ENCODE peak calls at places on chromosomes 12 and 14, in four cellular contexts. One of them, this sample, is unnamed.

GRCh38 chr14:64680013-64680674 is 24.1 kb upstream of the PLEKHG3 start:
- DNase-seq in stimulated activated CD8-positive, alpha-beta memory T cell treated with anti-CD3 and anti-CD28 coated beads, Interleukin-12 subunit alpha, Interleukin-12 subunit beta, amount 100 ng/mL, for 1 hour: no peak
- DNase-seq in H1: no peak
- DNase-seq in GM20000: no peak
- DNase-seq in this sample: peak

GRCh38 chr14:105400016-105400415 is 1.7 kb downstream of the TEX22 start:
- DNase-seq in stimulated activated CD8-positive, alpha-beta memory T cell treated with anti-CD3 and anti-CD28 coated beads, Interleukin-12 subunit alpha, Interleukin-12 subunit beta, amount 100 ng/mL, for 1 hour: no peak
- DNase-seq in H1: no peak
- DNase-seq in GM20000: no peak
- DNase-seq in this sample: no peak

GRCh38 chr12:47885012-47885501 is 19.7 kb downstream of the VDR start:
- DNase-seq in stimulated activated CD8-positive, alpha-beta memory T cell treated with anti-CD3 and anti-CD28 coated beads, Interleukin-12 subunit alpha, Interleukin-12 subunit beta, amount 100 ng/mL, for 1 hour: no peak
- DNase-seq in H1: no peak
- DNase-seq in GM20000: peak
- DNase-seq in this sample: no peak

GRCh38 chr12:127829974-127830543 is 436.9 kb upstream of the TMEM132C start:
- DNase-seq in stimulated activated CD8-positive, alpha-beta memory T cell treated with anti-CD3 and anti-CD28 coated beads, Interleukin-12 subunit alpha, Interleukin-12 subunit beta, amount 100 ng/mL, for 1 hour: no peak
- DNase-seq in H1: no peak
- DNase-seq in GM20000: no peak
- DNase-seq in this sample: no peak

GRCh38 chr12:113448874-113449273 is 22.8 kb downstream of the LHX5 start:
- DNase-seq in stimulated activated CD8-positive, alpha-beta memory T cell treated with anti-CD3 and anti-CD28 coated beads, Interleukin-12 subunit alpha, Interleukin-12 subunit beta, amount 100 ng/mL, for 1 hour: no peak
- DNase-seq in H1: no peak
- DNase-seq in GM20000: no peak
- DNase-seq in this sample: no peak

GRCh38 chr12:108633081-108633533 is 587 bp downstream of the SELPLG start:
- DNase-seq in stimulated activated CD8-positive, alpha-beta memory T cell treated with anti-CD3 and anti-CD28 coated beads, Interleukin-12 subunit alpha, Interleukin-12 subunit beta, amount 100 ng/mL, for 1 hour: no peak
- DNase-seq in H1: no peak
- DNase-seq in GM20000: no peak
- DNase-seq in this sample: no peak

GRCh38 chr14:104724981-104725771 is 1.1 kb downstream of the ADSS1 start:
- DNase-seq in stimulated activated CD8-positive, alpha-beta memory T cell treated with anti-CD3 and anti-CD28 coated beads, Interleukin-12 subunit alpha, Interleukin-12 subunit beta, amount 100 ng/mL, for 1 hour: no peak
- DNase-seq in H1: peak
- DNase-seq in GM20000: no peak
- DNase-seq in this sample: no peak

GRCh38 chr14:90755661-90756304 is 60.4 kb downstream of the TTC7B start:
- DNase-seq in stimulated activated CD8-positive, alpha-beta memory T cell treated with anti-CD3 and anti-CD28 coated beads, Interleukin-12 subunit alpha, Interleukin-12 subunit beta, amount 100 ng/mL, for 1 hour: no peak
- DNase-seq in H1: no peak
- DNase-seq in GM20000: no peak
- DNase-seq in this sample: no peak

GRCh38 chr12:52333321-52333720 is 12.1 kb upstream of the KRT83 start:
- DNase-seq in stimulated activated CD8-positive, alpha-beta memory T cell treated with anti-CD3 and anti-CD28 coated beads, Interleukin-12 subunit alpha, Interleukin-12 subunit beta, amount 100 ng/mL, for 1 hour: no peak
- DNase-seq in H1: no peak
- DNase-seq in GM20000: no peak
- DNase-seq in this sample: no peak

GRCh38 chr12:13950502-13950901 is 30.9 kb downstream of the GRIN2B start:
- DNase-seq in stimulated activated CD8-positive, alpha-beta memory T cell treated with anti-CD3 and anti-CD28 coated beads, Interleukin-12 subunit alpha, Interleukin-12 subunit beta, amount 100 ng/mL, for 1 hour: no peak
- DNase-seq in H1: no peak
- DNase-seq in GM20000: no peak
- DNase-seq in this sample: no peak

GRCh38 chr12:11981174-11981733 is 89.5 kb upstream of the BCL2L14 start:
- DNase-seq in stimulated activated CD8-positive, alpha-beta memory T cell treated with anti-CD3 and anti-CD28 coated beads, Interleukin-12 subunit alpha, Interleukin-12 subunit beta, amount 100 ng/mL, for 1 hour: peak
- DNase-seq in H1: no peak
- DNase-seq in GM20000: peak
- DNase-seq in this sample: no peak

GRCh38 chr14:55957950-55958349 is 160.3 kb upstream of the PELI2 start:
- DNase-seq in stimulated activated CD8-positive, alpha-beta memory T cell treated with anti-CD3 and anti-CD28 coated beads, Interleukin-12 subunit alpha, Interleukin-12 subunit beta, amount 100 ng/mL, for 1 hour: no peak
- DNase-seq in H1: peak
- DNase-seq in GM20000: no peak
- DNase-seq in this sample: no peak

GRCh38 chr12:124727922-124728321 is 135.7 kb downstream of the SCARB1 start:
- DNase-seq in stimulated activated CD8-positive, alpha-beta memory T cell treated with anti-CD3 and anti-CD28 coated beads, Interleukin-12 subunit alpha, Interleukin-12 subunit beta, amount 100 ng/mL, for 1 hour: no peak
- DNase-seq in H1: no peak
- DNase-seq in GM20000: no peak
- DNase-seq in this sample: peak

GRCh38 chr12:121678305-121678704 is 8.9 kb upstream of the MORN3 start:
- DNase-seq in stimulated activated CD8-positive, alpha-beta memory T cell treated with anti-CD3 and anti-CD28 coated beads, Interleukin-12 subunit alpha, Interleukin-12 subunit beta, amount 100 ng/mL, for 1 hour: no peak
- DNase-seq in H1: no peak
- DNase-seq in GM20000: no peak
- DNase-seq in this sample: no peak

GRCh38 chr12:70948976-70949336 is 28.4 kb upstream of the PTPRR start:
- DNase-seq in stimulated activated CD8-positive, alpha-beta memory T cell treated with anti-CD3 and anti-CD28 coated beads, Interleukin-12 subunit alpha, Interleukin-12 subunit beta, amount 100 ng/mL, for 1 hour: no peak
- DNase-seq in H1: no peak
- DNase-seq in GM20000: no peak
- DNase-seq in this sample: no peak

GRCh38 chr12:52280319-52280795 is 5.9 kb downstream of the KRT86 start:
- DNase-seq in stimulated activated CD8-positive, alpha-beta memory T cell treated with anti-CD3 and anti-CD28 coated beads, Interleukin-12 subunit alpha, Interleukin-12 subunit beta, amount 100 ng/mL, for 1 hour: no peak
- DNase-seq in H1: no peak
- DNase-seq in GM20000: no peak
- DNase-seq in this sample: peak

GRCh38 chr14:49483266-49483665 is 102.9 kb downstream of the RPS29 start:
- DNase-seq in stimulated activated CD8-positive, alpha-beta memory T cell treated with anti-CD3 and anti-CD28 coated beads, Interleukin-12 subunit alpha, Interleukin-12 subunit beta, amount 100 ng/mL, for 1 hour: no peak
- DNase-seq in H1: no peak
- DNase-seq in GM20000: no peak
- DNase-seq in this sample: no peak

GRCh38 chr12:99121476-99121965 is 476.4 kb downstream of the APAF1 start:
- DNase-seq in stimulated activated CD8-positive, alpha-beta memory T cell treated with anti-CD3 and anti-CD28 coated beads, Interleukin-12 subunit alpha, Interleukin-12 subunit beta, amount 100 ng/mL, for 1 hour: no peak
- DNase-seq in H1: no peak
- DNase-seq in GM20000: no peak
- DNase-seq in this sample: no peak

GRCh38 chr12:88325076-88325827 is 183.1 kb downstream of the TMTC3 start:
- DNase-seq in stimulated activated CD8-positive, alpha-beta memory T cell treated with anti-CD3 and anti-CD28 coated beads, Interleukin-12 subunit alpha, Interleukin-12 subunit beta, amount 100 ng/mL, for 1 hour: no peak
- DNase-seq in H1: no peak
- DNase-seq in GM20000: no peak
- DNase-seq in this sample: peak

GRCh38 chr12:116026768-116027550 is 250.5 kb downstream of the MED13L start:
- DNase-seq in stimulated activated CD8-positive, alpha-beta memory T cell treated with anti-CD3 and anti-CD28 coated beads, Interleukin-12 subunit alpha, Interleukin-12 subunit beta, amount 100 ng/mL, for 1 hour: no peak
- DNase-seq in H1: no peak
- DNase-seq in GM20000: no peak
- DNase-seq in this sample: no peak

GRCh38 chr12:131808744-131809371 is 19.3 kb upstream of the MMP17 start:
- DNase-seq in stimulated activated CD8-positive, alpha-beta memory T cell treated with anti-CD3 and anti-CD28 coated beads, Interleukin-12 subunit alpha, Interleukin-12 subunit beta, amount 100 ng/mL, for 1 hour: no peak
- DNase-seq in H1: no peak
- DNase-seq in GM20000: peak
- DNase-seq in this sample: no peak

GRCh38 chr12:119725523-119725922 is 57.6 kb downstream of the PRKAB1 start:
- DNase-seq in stimulated activated CD8-positive, alpha-beta memory T cell treated with anti-CD3 and anti-CD28 coated beads, Interleukin-12 subunit alpha, Interleukin-12 subunit beta, amount 100 ng/mL, for 1 hour: no peak
- DNase-seq in H1: no peak
- DNase-seq in GM20000: no peak
- DNase-seq in this sample: no peak

GRCh38 chr12:42617622-42618021 is 28.1 kb upstream of the PRICKLE1 start:
- DNase-seq in stimulated activated CD8-positive, alpha-beta memory T cell treated with anti-CD3 and anti-CD28 coated beads, Interleukin-12 subunit alpha, Interleukin-12 subunit beta, amount 100 ng/mL, for 1 hour: no peak
- DNase-seq in H1: no peak
- DNase-seq in GM20000: no peak
- DNase-seq in this sample: no peak

GRCh38 chr12:120056739-120057138 is 59.8 kb downstream of the RAB35 start:
- DNase-seq in stimulated activated CD8-positive, alpha-beta memory T cell treated with anti-CD3 and anti-CD28 coated beads, Interleukin-12 subunit alpha, Interleukin-12 subunit beta, amount 100 ng/mL, for 1 hour: no peak
- DNase-seq in H1: no peak
- DNase-seq in GM20000: no peak
- DNase-seq in this sample: no peak

GRCh38 chr12:2640709-2641108 is 154.1 kb upstream of the FKBP4 start:
- DNase-seq in stimulated activated CD8-positive, alpha-beta memory T cell treated with anti-CD3 and anti-CD28 coated beads, Interleukin-12 subunit alpha, Interleukin-12 subunit beta, amount 100 ng/mL, for 1 hour: no peak
- DNase-seq in H1: no peak
- DNase-seq in GM20000: no peak
- DNase-seq in this sample: peak

GRCh38 chr14:95222870-95223398 is 65.6 kb upstream of the DICER1 start:
- DNase-seq in stimulated activated CD8-positive, alpha-beta memory T cell treated with anti-CD3 and anti-CD28 coated beads, Interleukin-12 subunit alpha, Interleukin-12 subunit beta, amount 100 ng/mL, for 1 hour: no peak
- DNase-seq in H1: no peak
- DNase-seq in GM20000: no peak
- DNase-seq in this sample: no peak

GRCh38 chr14:102215071-102215470 is 75.4 kb downstream of the WDR20 start:
- DNase-seq in stimulated activated CD8-positive, alpha-beta memory T cell treated with anti-CD3 and anti-CD28 coated beads, Interleukin-12 subunit alpha, Interleukin-12 subunit beta, amount 100 ng/mL, for 1 hour: no peak
- DNase-seq in H1: no peak
- DNase-seq in GM20000: no peak
- DNase-seq in this sample: no peak

GRCh38 chr12:92719674-92720073 is 16.9 kb downstream of the PLEKHG7 start:
- DNase-seq in stimulated activated CD8-positive, alpha-beta memory T cell treated with anti-CD3 and anti-CD28 coated beads, Interleukin-12 subunit alpha, Interleukin-12 subunit beta, amount 100 ng/mL, for 1 hour: no peak
- DNase-seq in H1: no peak
- DNase-seq in GM20000: no peak
- DNase-seq in this sample: no peak

GRCh38 chr12:27453462-27453861 is 6.9 kb downstream of the SMCO2 start:
- DNase-seq in stimulated activated CD8-positive, alpha-beta memory T cell treated with anti-CD3 and anti-CD28 coated beads, Interleukin-12 subunit alpha, Interleukin-12 subunit beta, amount 100 ng/mL, for 1 hour: no peak
- DNase-seq in H1: no peak
- DNase-seq in GM20000: no peak
- DNase-seq in this sample: no peak

GRCh38 chr12:15837141-15837781 is 44.9 kb upstream of the STRAP start:
- DNase-seq in stimulated activated CD8-positive, alpha-beta memory T cell treated with anti-CD3 and anti-CD28 coated beads, Interleukin-12 subunit alpha, Interleukin-12 subunit beta, amount 100 ng/mL, for 1 hour: no peak
- DNase-seq in H1: no peak
- DNase-seq in GM20000: no peak
- DNase-seq in this sample: no peak

GRCh38 chr14:24057271-24057670 is 5.5 kb downstream of the CARMIL3 start:
- DNase-seq in stimulated activated CD8-positive, alpha-beta memory T cell treated with anti-CD3 and anti-CD28 coated beads, Interleukin-12 subunit alpha, Interleukin-12 subunit beta, amount 100 ng/mL, for 1 hour: no peak
- DNase-seq in H1: no peak
- DNase-seq in GM20000: no peak
- DNase-seq in this sample: no peak

GRCh38 chr14:103155826-103156394 is 32.6 kb downstream of the TNFAIP2 start:
- DNase-seq in stimulated activated CD8-positive, alpha-beta memory T cell treated with anti-CD3 and anti-CD28 coated beads, Interleukin-12 subunit alpha, Interleukin-12 subunit beta, amount 100 ng/mL, for 1 hour: no peak
- DNase-seq in H1: no peak
- DNase-seq in GM20000: no peak
- DNase-seq in this sample: no peak

GRCh38 chr12:95634622-95635621 is 83.6 kb upstream of the USP44 start:
- DNase-seq in stimulated activated CD8-positive, alpha-beta memory T cell treated with anti-CD3 and anti-CD28 coated beads, Interleukin-12 subunit alpha, Interleukin-12 subunit beta, amount 100 ng/mL, for 1 hour: no peak
- DNase-seq in H1: no peak
- DNase-seq in GM20000: no peak
- DNase-seq in this sample: no peak

GRCh38 chr12:109822951-109823411 is 10.2 kb downstream of the TRPV4 start:
- DNase-seq in stimulated activated CD8-positive, alpha-beta memory T cell treated with anti-CD3 and anti-CD28 coated beads, Interleukin-12 subunit alpha, Interleukin-12 subunit beta, amount 100 ng/mL, for 1 hour: no peak
- DNase-seq in H1: no peak
- DNase-seq in GM20000: no peak
- DNase-seq in this sample: no peak

GRCh38 chr12:75560167-75560566 is 48.8 kb upstream of the KRR1 start:
- DNase-seq in stimulated activated CD8-positive, alpha-beta memory T cell treated with anti-CD3 and anti-CD28 coated beads, Interleukin-12 subunit alpha, Interleukin-12 subunit beta, amount 100 ng/mL, for 1 hour: no peak
- DNase-seq in H1: no peak
- DNase-seq in GM20000: peak
- DNase-seq in this sample: peak

GRCh38 chr14:23829736-23830474 is 123.7 kb upstream of the DHRS4 start:
- DNase-seq in stimulated activated CD8-positive, alpha-beta memory T cell treated with anti-CD3 and anti-CD28 coated beads, Interleukin-12 subunit alpha, Interleukin-12 subunit beta, amount 100 ng/mL, for 1 hour: no peak
- DNase-seq in H1: no peak
- DNase-seq in GM20000: no peak
- DNase-seq in this sample: peak

GRCh38 chr12:46266869-46267617 is 1.8 kb downstream of the SLC38A1 start:
- DNase-seq in stimulated activated CD8-positive, alpha-beta memory T cell treated with anti-CD3 and anti-CD28 coated beads, Interleukin-12 subunit alpha, Interleukin-12 subunit beta, amount 100 ng/mL, for 1 hour: peak
- DNase-seq in H1: peak
- DNase-seq in GM20000: peak
- DNase-seq in this sample: peak

GRCh38 chr12:56158926-56159461 is 835 bp downstream of the MYL6 start:
- DNase-seq in stimulated activated CD8-positive, alpha-beta memory T cell treated with anti-CD3 and anti-CD28 coated beads, Interleukin-12 subunit alpha, Interleukin-12 subunit beta, amount 100 ng/mL, for 1 hour: no peak
- DNase-seq in H1: peak
- DNase-seq in GM20000: peak
- DNase-seq in this sample: peak

GRCh38 chr12:113766880-113767878 is 198.9 kb downstream of the RBM19 start:
- DNase-seq in stimulated activated CD8-positive, alpha-beta memory T cell treated with anti-CD3 and anti-CD28 coated beads, Interleukin-12 subunit alpha, Interleukin-12 subunit beta, amount 100 ng/mL, for 1 hour: no peak
- DNase-seq in H1: no peak
- DNase-seq in GM20000: no peak
- DNase-seq in this sample: peak

This sample was measured in RWPE1.